ENCODE peak calls at places on chromosome 6, in six cellular contexts. One of them, this sample, is unnamed.

GRCh38 chr6:149961728-149962425 is 1.9 kb upstream of the ULBP1 start:
- DNase-seq in CD8-positive, alpha-beta T cell: peak
- DNase-seq in mammary epithelial cell: peak
- DNase-seq in NB4: peak
- DNase-seq in GM03348: peak
- DNase-seq in stimulated activated naive CD4-positive, alpha-beta T cell: peak
- DNase-seq in this sample: no peak

GRCh38 chr6:8006208-8006607 is 58.0 kb downstream of the BLOC1S5 start:
- DNase-seq in CD8-positive, alpha-beta T cell: no peak
- DNase-seq in mammary epithelial cell: peak
- DNase-seq in NB4: peak
- DNase-seq in GM03348: peak
- DNase-seq in stimulated activated naive CD4-positive, alpha-beta T cell: no peak
- DNase-seq in this sample: peak

GRCh38 chr6:148494226-148494625 is 151.6 kb downstream of the SASH1 start:
- DNase-seq in CD8-positive, alpha-beta T cell: no peak
- DNase-seq in mammary epithelial cell: no peak
- DNase-seq in NB4: no peak
- DNase-seq in GM03348: no peak
- DNase-seq in stimulated activated naive CD4-positive, alpha-beta T cell: no peak
- DNase-seq in this sample: no peak

GRCh38 chr6:144197919-144198318 is 47.6 kb downstream of the STX11 start:
- DNase-seq in CD8-positive, alpha-beta T cell: no peak
- DNase-seq in mammary epithelial cell: no peak
- DNase-seq in NB4: no peak
- DNase-seq in GM03348: no peak
- DNase-seq in stimulated activated naive CD4-positive, alpha-beta T cell: no peak
- DNase-seq in this sample: no peak

GRCh38 chr6:6785163-6785521 is 196.6 kb downstream of the LY86 start:
- DNase-seq in CD8-positive, alpha-beta T cell: no peak
- DNase-seq in mammary epithelial cell: no peak
- DNase-seq in NB4: no peak
- DNase-seq in GM03348: no peak
- DNase-seq in stimulated activated naive CD4-positive, alpha-beta T cell: no peak
- DNase-seq in this sample: no peak

GRCh38 chr6:24666097-24666615 is 543 bp downstream of the TDP2 start:
- DNase-seq in CD8-positive, alpha-beta T cell: peak
- DNase-seq in mammary epithelial cell: no peak
- DNase-seq in NB4: peak
- DNase-seq in GM03348: peak
- DNase-seq in stimulated activated naive CD4-positive, alpha-beta T cell: peak
- DNase-seq in this sample: peak

GRCh38 chr6:71585472-71585871 is 296.9 kb downstream of the OGFRL1 start:
- DNase-seq in CD8-positive, alpha-beta T cell: no peak
- DNase-seq in mammary epithelial cell: no peak
- DNase-seq in NB4: no peak
- DNase-seq in GM03348: no peak
- DNase-seq in stimulated activated naive CD4-positive, alpha-beta T cell: no peak
- DNase-seq in this sample: no peak

GRCh38 chr6:30819287-30819917 is 64.9 kb upstream of the DDR1 start:
- DNase-seq in CD8-positive, alpha-beta T cell: no peak
- DNase-seq in mammary epithelial cell: peak
- DNase-seq in NB4: no peak
- DNase-seq in GM03348: no peak
- DNase-seq in stimulated activated naive CD4-positive, alpha-beta T cell: no peak
- DNase-seq in this sample: no peak

GRCh38 chr6:14533446-14533845 is 415.9 kb downstream of the CD83 start:
- DNase-seq in CD8-positive, alpha-beta T cell: no peak
- DNase-seq in mammary epithelial cell: no peak
- DNase-seq in NB4: no peak
- DNase-seq in GM03348: no peak
- DNase-seq in stimulated activated naive CD4-positive, alpha-beta T cell: no peak
- DNase-seq in this sample: peak

GRCh38 chr6:159002432-159003160 is 2.6 kb upstream of the RSPH3 start:
- DNase-seq in CD8-positive, alpha-beta T cell: no peak
- DNase-seq in mammary epithelial cell: no peak
- DNase-seq in NB4: no peak
- DNase-seq in GM03348: peak
- DNase-seq in stimulated activated naive CD4-positive, alpha-beta T cell: no peak
- DNase-seq in this sample: no peak

GRCh38 chr6:112223070-112223861 is 31.1 kb downstream of the LAMA4 start:
- DNase-seq in CD8-positive, alpha-beta T cell: no peak
- DNase-seq in mammary epithelial cell: no peak
- DNase-seq in NB4: no peak
- DNase-seq in GM03348: peak
- DNase-seq in stimulated activated naive CD4-positive, alpha-beta T cell: no peak
- DNase-seq in this sample: no peak

GRCh38 chr6:33566182-33567084 is 13.6 kb downstream of the BAK1 start:
- DNase-seq in CD8-positive, alpha-beta T cell: no peak
- DNase-seq in mammary epithelial cell: peak
- DNase-seq in NB4: no peak
- DNase-seq in GM03348: peak
- DNase-seq in stimulated activated naive CD4-positive, alpha-beta T cell: no peak
- DNase-seq in this sample: peak

GRCh38 chr6:134080171-134080795 is 27.9 kb upstream of the SLC2A12 start:
- DNase-seq in CD8-positive, alpha-beta T cell: no peak
- DNase-seq in mammary epithelial cell: peak
- DNase-seq in NB4: no peak
- DNase-seq in GM03348: no peak
- DNase-seq in stimulated activated naive CD4-positive, alpha-beta T cell: no peak
- DNase-seq in this sample: no peak

GRCh38 chr6:169277619-169278018 is 24.0 kb upstream of the THBS2 start:
- DNase-seq in CD8-positive, alpha-beta T cell: no peak
- DNase-seq in mammary epithelial cell: no peak
- DNase-seq in NB4: no peak
- DNase-seq in GM03348: no peak
- DNase-seq in stimulated activated naive CD4-positive, alpha-beta T cell: no peak
- DNase-seq in this sample: no peak

GRCh38 chr6:14925025-14925595 is 320.8 kb upstream of the JARID2 start:
- DNase-seq in CD8-positive, alpha-beta T cell: no peak
- DNase-seq in mammary epithelial cell: no peak
- DNase-seq in NB4: no peak
- DNase-seq in GM03348: no peak
- DNase-seq in stimulated activated naive CD4-positive, alpha-beta T cell: no peak
- DNase-seq in this sample: no peak

GRCh38 chr6:16966821-16967817 is 134.7 kb upstream of the STMND1 start:
- DNase-seq in CD8-positive, alpha-beta T cell: no peak
- DNase-seq in mammary epithelial cell: no peak
- DNase-seq in NB4: no peak
- DNase-seq in GM03348: peak
- DNase-seq in stimulated activated naive CD4-positive, alpha-beta T cell: no peak
- DNase-seq in this sample: no peak

This sample was measured in hepatic stellate cell.